ENCODE peak calls at places on chromosomes 2 and 18, in six cellular contexts. E, V, Z, H, U and T are unnamed samples. For H3K36me3, the result is how much of the 10 kb centered on the place peaks cover.

GRCh38 chr2:36677995-36678605 is 18.4 kb upstream of the VIT start:
- DNase-seq in Z (no peak), U (no peak), E (no peak), H (no peak), V (no peak), T (no peak)

GRCh38 chr2:116435648-116436047 is 1378.8 kb upstream of the DDX18 start:
- DNase-seq in E (no peak), U (no peak), Z (no peak), V (no peak), H (no peak), T (no peak)

GRCh38 chr2:188130317-188130716 is 161.4 kb upstream of the GULP1 start:
- DNase-seq in V (no peak), H (no peak), E (no peak), U (no peak), Z (no peak), T (no peak)

GRCh38 chr2:239594772-239595608 is 194.2 kb upstream of the HDAC4 start:
- DNase-seq in U (no peak), H (no peak), V (no peak), Z (peak), E (peak), T (no peak)

GRCh38 chr2:39202639-39203369 is 41.0 kb downstream of the CDKL4 start:
- DNase-seq in Z (no peak), E (no peak), H (no peak), U (no peak), V (no peak), T (peak)

GRCh38 chr2:188805229-188805628 is 168.9 kb upstream of the COL3A1 start:
- DNase-seq in E (no peak), Z (no peak), V (no peak), U (no peak), H (no peak), T (no peak)

GRCh38 chr2:134170269-134170668 is 83.6 kb upstream of the MGAT5 start:
- DNase-seq in H (no peak), U (no peak), Z (no peak), V (no peak), E (no peak), T (no peak)

GRCh38 chr2:10414000-10414451 is 34.1 kb downstream of the ODC1 start:
- DNase-seq in V (no peak), E (peak), Z (no peak), U (no peak), H (no peak), T (peak)

GRCh38 chr18:43869451-43870008 is 592.2 kb upstream of the SYT4 start:
- DNase-seq in V (no peak), U (peak), Z (no peak), E (no peak), H (no peak), T (no peak)

GRCh38 chr2:198471291-198471690 is 666.9 kb downstream of the PLCL1 start:
- DNase-seq in V (peak), E (no peak), H (no peak), Z (no peak), U (no peak), T (no peak)
- TF ChIP-seq CTCF in V (peak), E (no peak), H (no peak), Z (no peak), U (no peak), T (no peak)

GRCh38 chr2:32522770-32523169 is 105.1 kb upstream of the TTC27 start:
- DNase-seq in E (no peak), U (no peak), Z (no peak), V (no peak), H (no peak), T (no peak)

DNA sequence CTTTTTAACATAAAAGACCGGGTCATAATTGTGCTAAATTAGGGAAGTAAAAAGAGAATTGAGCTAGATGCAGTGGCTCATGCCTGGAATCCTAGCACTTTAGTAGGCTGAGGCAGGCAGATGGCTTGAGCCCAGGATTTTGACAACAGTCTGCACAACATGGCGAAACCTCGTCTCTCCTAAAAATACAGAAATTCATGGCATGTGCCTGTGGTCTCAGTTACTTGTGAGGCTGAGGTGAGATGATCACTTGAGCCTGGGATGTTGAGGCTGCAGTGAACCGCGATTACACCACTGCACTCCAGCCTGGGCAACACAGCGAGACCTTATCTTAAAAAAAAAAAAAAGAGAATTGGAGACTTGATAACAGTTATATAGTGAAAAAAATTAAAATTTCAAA is 104.1 kb upstream of the TTC27 start:
- DNase-seq in H (no peak), E (no peak), Z (no peak), V (no peak), U (no peak), T (no peak)
- H3K36me3 ChIP-seq in H (half or more), E (half or more), Z (under half), V (under half), U (under half), T (under half)

GRCh38 chr2:99692785-99693184 is 203.0 kb upstream of the REV1 start:
- DNase-seq in Z (no peak), H (no peak), E (no peak), V (no peak), U (no peak), T (no peak)
- TF ChIP-seq CTCF in Z (no peak), H (no peak), E (no peak), V (no peak), U (no peak), T (no peak)

DNA sequence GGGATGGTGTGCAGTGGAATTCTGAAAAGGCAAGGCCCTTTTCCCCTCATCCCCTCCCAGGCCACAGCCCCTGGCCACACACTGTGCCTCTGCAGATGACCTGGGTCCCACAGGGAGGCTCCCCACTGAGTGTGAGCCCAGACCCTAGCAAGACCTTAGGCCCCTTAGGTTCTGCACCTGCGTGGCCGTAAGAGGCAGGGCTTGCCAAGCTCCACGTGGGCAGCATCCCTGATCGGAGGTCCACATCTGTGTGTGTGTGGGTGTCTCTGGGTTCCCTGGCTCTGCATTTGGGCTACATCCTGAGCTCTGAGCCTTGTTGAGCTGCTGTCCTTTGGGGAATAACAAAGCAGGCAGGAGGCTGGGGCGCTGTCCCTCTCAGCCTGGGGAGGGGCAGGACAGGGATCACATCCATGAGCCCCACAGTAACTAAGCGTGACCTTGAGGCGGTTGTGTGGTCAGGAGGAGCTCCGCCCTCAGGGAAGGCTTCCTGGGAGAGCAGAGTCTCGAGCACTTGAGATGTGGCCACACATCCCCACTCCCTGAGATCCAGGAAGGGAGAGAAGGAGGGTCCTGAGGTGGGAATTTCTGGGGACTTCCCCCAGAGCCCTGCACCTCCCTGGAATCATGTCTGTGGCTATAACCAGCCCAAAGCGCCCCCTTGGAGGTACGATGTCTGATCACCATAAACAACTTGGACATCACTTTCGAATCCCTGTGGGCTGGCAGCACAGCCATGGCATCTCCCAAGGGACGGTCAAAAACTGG is 84.8 kb downstream of the STPG4 start:
- DNase-seq in Z (no peak), H (no peak), E (no peak), U (no peak), V (no peak), T (no peak)
- H3K36me3 ChIP-seq in Z (under half), H (under half), E (under half), U (under half), V (under half), T (under half)